ENCODE peak calls at places on chromosomes 4 and X, in nine cellular contexts. I, J, H, E, F, P, Q, L and C are unnamed samples.

GRCh38 chr4:53682196-53682595 is 90.9 kb upstream of the LNX1 start:
- DNase-seq in I (no peak), J (no peak), H (no peak), E (no peak), F (no peak), P (no peak), Q (no peak), L (no peak), C (no peak)

GRCh38 chrX:581717-582116 is 48.9 kb upstream of the SHOX start:
- DNase-seq in I (no peak), J (no peak), H (no peak), E (no peak), F (no peak), P (no peak), Q (no peak), L (no peak), C (no peak)

GRCh38 chrX:40157228-40158035 is 59.7 kb upstream of the BCOR start:
- DNase-seq in I (no peak), J (no peak), H (no peak), E (no peak), F (no peak), P (no peak), Q (no peak), L (no peak), C (no peak)

GRCh38 chr4:94408549-94409374 is 43.0 kb upstream of the PDLIM5 start:
- DNase-seq in I (no peak), J (no peak), H (peak; percentile 74), E (no peak), F (no peak), P (no peak), Q (no peak), L (no peak), C (no peak)

GRCh38 chrX:43655961-43656494 is at the start of gene MAOA:
- DNase-seq in I (peak; percentile 43), J (peak; percentile 20), H (no peak), E (peak; percentile 9), F (no peak), P (no peak), Q (peak; percentile 92), L (no peak), C (peak; percentile 2)

GRCh38 chrX:5852941-5853340 is 375.7 kb downstream of the NLGN4X start:
- DNase-seq in I (no peak), J (no peak), H (no peak), E (no peak), F (no peak), P (no peak), Q (no peak), L (no peak), C (no peak)

GRCh38 chr4:36332023-36332781 is 50.8 kb downstream of the DTHD1 start:
- DNase-seq in I (no peak), J (no peak), H (no peak), E (no peak), F (no peak), P (no peak), Q (no peak), L (no peak), C (no peak)

GRCh38 chrX:74523224-74523623 is 91.2 kb downstream of the RLIM start:
- DNase-seq in I (no peak), J (no peak), H (no peak), E (no peak), F (no peak), P (no peak), Q (no peak), L (no peak), C (no peak)

GRCh38 chrX:9183481-9183880 is 149.6 kb upstream of the FAM9B start:
- DNase-seq in I (no peak), J (no peak), H (no peak), E (no peak), F (no peak), P (no peak), Q (no peak), L (no peak), C (no peak)

GRCh38 chr4:123495530-123495929 is 98.9 kb downstream of the SPRY1 start:
- DNase-seq in I (no peak), J (no peak), H (peak; percentile 19), E (no peak), F (no peak), P (no peak), Q (no peak), L (no peak), C (no peak)

GRCh38 chrX:107940095-107940494 is 42.1 kb downstream of the TEX13B start:
- DNase-seq in I (no peak), J (no peak), H (no peak), E (no peak), F (no peak), P (no peak), Q (no peak), L (no peak), C (no peak)

GRCh38 chrX:54181196-54181953 is 1.7 kb downstream of the FAM120C start:
- DNase-seq in I (no peak), J (no peak), H (no peak), E (no peak), F (no peak), P (no peak), Q (no peak), L (no peak), C (no peak)

GRCh38 chrX:23745786-23746185 is 2.7 kb upstream of the ACOT9 start:
- DNase-seq in I (no peak), J (no peak), H (no peak), E (no peak), F (no peak), P (no peak), Q (no peak), L (no peak), C (no peak)

GRCh38 chrX:134244043-134244442 is 7.1 kb downstream of the CCDC160 start:
- DNase-seq in I (no peak), J (no peak), H (peak; percentile 4), E (no peak), F (no peak), P (no peak), Q (no peak), L (no peak), C (no peak)

GRCh38 chr4:66571145-66571544 is 900.9 kb upstream of the EPHA5 start:
- DNase-seq in I (no peak), J (no peak), H (no peak), E (no peak), F (no peak), P (no peak), Q (no peak), L (no peak), C (no peak)

GRCh38 chr4:138494931-138495330 is 252.8 kb upstream of the SLC7A11 start:
- DNase-seq in I (no peak), J (no peak), H (peak; percentile 11), E (no peak), F (no peak), P (no peak), Q (no peak), L (no peak), C (no peak)

GRCh38 chr4:784401-785331 is 41.3 kb downstream of the CPLX1 start:
- DNase-seq in I (no peak), J (no peak), H (no peak), E (no peak), F (no peak), P (no peak), Q (peak; percentile 43), L (no peak), C (no peak)

GRCh38 chr4:17939061-17939460 is 82.5 kb downstream of the LCORL start:
- DNase-seq in I (no peak), J (no peak), H (no peak), E (no peak), F (no peak), P (no peak), Q (no peak), L (no peak), C (no peak)

GRCh38 chrX:97398030-97398551 is 514.4 kb downstream of the RPA4 start:
- DNase-seq in I (peak; percentile 10), J (no peak), H (no peak), E (no peak), F (no peak), P (no peak), Q (no peak), L (no peak), C (no peak)

GRCh38 chrX:1767026-1767425 is 152.2 kb downstream of the ASMT start:
- DNase-seq in I (no peak), J (no peak), H (no peak), E (no peak), F (no peak), P (no peak), Q (no peak), L (no peak), C (no peak)

GRCh38 chr4:184949020-184949419 is 69.3 kb upstream of the HELT start:
- DNase-seq in I (no peak), J (no peak), H (no peak), E (no peak), F (no peak), P (no peak), Q (no peak), L (no peak), C (no peak)

GRCh38 chr4:55682295-55682694 is 46.2 kb upstream of the NMU start:
- DNase-seq in I (no peak), J (no peak), H (no peak), E (no peak), F (no peak), P (no peak), Q (no peak), L (no peak), C (no peak)

GRCh38 chrX:10554612-10555270 is 65.6 kb downstream of the MID1 start:
- DNase-seq in I (no peak), J (no peak), H (no peak), E (no peak), F (no peak), P (no peak), Q (no peak), L (no peak), C (no peak)

GRCh38 chr4:21512351-21512750 is 436.2 kb downstream of the KCNIP4 start:
- DNase-seq in I (no peak), J (peak; percentile 23), H (peak; percentile 45), E (no peak), F (no peak), P (no peak), Q (no peak), L (peak; percentile 35), C (no peak)

GRCh38 chr4:114272226-114272625 is 292.8 kb upstream of the ARSJ start:
- DNase-seq in I (no peak), J (no peak), H (peak; percentile 93), E (no peak), F (no peak), P (no peak), Q (no peak), L (no peak), C (no peak)

GRCh38 chrX:70969635-70970481 is 39.0 kb upstream of the SLC7A3 start:
- DNase-seq in I (no peak), J (no peak), H (no peak), E (no peak), F (no peak), P (no peak), Q (no peak), L (no peak), C (no peak)